ENCODE peak calls at places on chromosomes 6 and 20, in seven cellular contexts. Z, L, H, K, A, Y and P are unnamed samples.

GRCh38 chr6:167990016-167990945 is 7.2 kb upstream of the KIF25 start:
- DNase-seq in Z (no peak), L (no peak), Y (no peak), K (peak; percentile 39), H (no peak), A (no peak), P (no peak)

GRCh38 chr20:13012886-13013285 is 4.1 kb downstream of the SPTLC3 start:
- DNase-seq in K (no peak), A (no peak), H (no peak), L (no peak), Y (no peak), Z (peak; percentile 24), P (no peak)

GRCh38 chr20:24638546-24639166 is 169.2 kb downstream of the SYNDIG1 start:
- DNase-seq in A (no peak), K (no peak), Y (peak; percentile 8), Z (no peak), H (no peak), L (peak; percentile 18), P (peak; percentile 50)

GRCh38 chr20:52864895-52865590 is 107.1 kb upstream of the TSHZ2 start:
- DNase-seq in A (no peak), K (no peak), L (no peak), Y (no peak), Z (no peak), H (no peak), P (no peak)

GRCh38 chr6:166996406-166996805 is 2.8 kb upstream of the CEP43 start:
- DNase-seq in K (no peak), Z (no peak), L (no peak), A (peak; percentile 92), Y (peak; percentile 52), H (no peak), P (peak; percentile 82)

GRCh38 chr20:41047975-41048305 is 19.3 kb downstream of the TOP1 start:
- DNase-seq in Y (peak; percentile 63), Z (no peak), H (no peak), K (no peak), A (peak; percentile 32), L (no peak), P (no peak)

GRCh38 chr20:2692036-2692885 is at the start of gene EBF4:
- DNase-seq in K (peak; percentile 64), A (peak; percentile 18), Y (peak; percentile 26), Z (no peak), L (peak; percentile 52), H (peak; percentile 29), P (no peak)

GRCh38 chr20:42610070-42610469 is 579.6 kb downstream of the PTPRT start:
- DNase-seq in Y (no peak), A (no peak), H (no peak), L (no peak), Z (no peak), K (no peak), P (no peak)

GRCh38 chr6:144215402-144215931 is 65.2 kb downstream of the STX11 start:
- DNase-seq in Z (no peak), L (no peak), A (peak; percentile 28), K (no peak), H (no peak), Y (no peak), P (no peak)

GRCh38 chr20:46657137-46657536 is 5.9 kb upstream of the SLC13A3 start:
- DNase-seq in L (no peak), H (no peak), K (no peak), Y (no peak), Z (no peak), A (peak; percentile 87), P (no peak)

GRCh38 chr6:163427498-163428254 is 13.2 kb downstream of the QKI start:
- DNase-seq in Z (no peak), H (peak; percentile 86), Y (peak; percentile 86), K (no peak), L (no peak), A (peak; percentile 71), P (peak; percentile 82)

GRCh38 chr6:37225350-37226169 is 32.0 kb upstream of the TBC1D22B start:
- DNase-seq in K (no peak), Z (no peak), A (no peak), L (no peak), Y (no peak), H (no peak), P (no peak)

GRCh38 chr6:29800254-29800653 is 27.4 kb upstream of the HLA-G start:
- DNase-seq in A (no peak), Y (no peak), H (no peak), L (no peak), Z (no peak), K (no peak), P (no peak)

DNA sequence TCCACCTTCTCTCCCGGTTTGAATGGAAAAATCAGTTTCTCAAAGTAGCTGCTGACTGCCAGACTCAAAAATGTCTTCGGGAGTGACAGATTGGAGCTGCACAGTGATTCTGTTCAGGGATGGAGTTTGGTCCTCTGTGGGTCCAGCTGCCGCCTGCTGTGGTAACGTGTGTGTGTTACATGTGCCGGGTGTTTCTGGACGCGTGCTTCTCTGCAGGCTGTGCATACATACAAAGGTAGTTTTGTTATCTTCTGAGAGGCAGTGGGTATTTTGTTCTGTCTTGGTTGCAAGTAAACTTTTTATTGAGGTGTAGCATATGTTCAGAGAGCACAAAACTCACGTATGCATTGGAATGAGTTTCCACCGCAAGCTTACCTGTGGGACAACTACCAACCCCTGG is 41.3 kb upstream of the NAA20 start:
- DNase-seq in A (no peak), K (no peak), Y (no peak), Z (no peak), L (no peak), H (no peak), P (no peak)
- H3K4ac ChIP-seq in A (peak overlapping the region; percentile 41), K (no peak overlapping the region), Y (peak overlapping the region; percentile 73), Z (no peak overlapping the region), L (no peak overlapping the region), H (no peak overlapping the region), P (peak overlapping the region; percentile 95)

GRCh38 chr6:138964012-138964411 is 24.0 kb downstream of the REPS1 start:
- DNase-seq in H (no peak), Z (no peak), K (no peak), Y (no peak), A (no peak), L (no peak), P (no peak)

GRCh38 chr6:138970159-138970558 is 17.9 kb downstream of the REPS1 start:
- DNase-seq in L (no peak), K (no peak), Z (no peak), H (no peak), Y (no peak), A (no peak), P (no peak)

GRCh38 chr6:138965291-138965874 is 22.7 kb downstream of the REPS1 start:
- DNase-seq in Y (no peak), H (no peak), K (no peak), L (no peak), A (no peak), Z (no peak), P (no peak)

GRCh38 chr6:138965971-138966370 is 22.1 kb downstream of the REPS1 start:
- DNase-seq in L (no peak), Z (no peak), A (no peak), H (no peak), K (no peak), Y (no peak), P (no peak)

GRCh38 chr6:138966870-138967269 is 21.2 kb downstream of the REPS1 start:
- DNase-seq in Z (no peak), K (no peak), A (no peak), Y (no peak), L (no peak), H (no peak), P (no peak)
- H3K4ac ChIP-seq in Z (no peak overlapping the region), K (no peak overlapping the region), A (no peak overlapping the region), Y (no peak overlapping the region), L (no peak overlapping the region), H (no peak overlapping the region), P (no peak overlapping the region)

GRCh38 chr20:16135630-16136029 is 437.6 kb downstream of the KIF16B start:
- DNase-seq in H (no peak), Z (no peak), K (no peak), L (no peak), Y (no peak), A (no peak), P (no peak)
- H3K4ac ChIP-seq in H (no peak overlapping the region), Z (no peak overlapping the region), K (no peak overlapping the region), L (no peak overlapping the region), Y (no peak overlapping the region), A (no peak overlapping the region), P (no peak overlapping the region)

GRCh38 chr20:25695532-25696383 is 895 bp downstream of the ZNF337 start:
- DNase-seq in A (no peak), L (no peak), H (no peak), Z (peak; percentile 12), K (no peak), Y (no peak), P (no peak)
- H3K4ac ChIP-seq in A (peak overlapping the region; percentile 87), L (no peak overlapping the region), H (peak overlapping the region; percentile 45), Z (peak overlapping the region; percentile 89), K (no peak overlapping the region), Y (peak overlapping the region; percentile 84), P (peak overlapping the region; percentile 90)

DNA sequence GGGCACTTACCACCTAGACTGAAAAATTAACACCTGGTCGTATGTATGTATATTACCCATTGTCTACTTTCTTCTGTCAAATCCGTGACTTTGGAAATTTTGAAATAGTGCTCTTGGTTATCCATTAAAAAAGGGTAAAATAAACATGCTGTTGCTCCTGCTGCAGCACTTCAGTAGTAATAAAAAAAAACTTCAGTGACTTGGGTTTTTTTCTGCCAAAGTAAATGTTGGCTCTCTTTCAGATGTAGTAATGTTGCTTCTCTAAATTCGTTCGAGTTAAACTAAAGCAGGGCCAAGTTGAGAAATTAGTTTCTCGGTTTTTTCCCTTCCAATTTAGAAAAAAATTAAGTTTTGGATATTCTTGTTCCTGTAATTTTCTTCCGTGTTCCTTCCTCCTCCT is 34.2 kb downstream of the JARID2 start:
- DNase-seq in H (no peak), Z (no peak), A (no peak), Y (no peak), K (no peak), L (no peak), P (peak; percentile 62)
- H3K4ac ChIP-seq in H (no peak overlapping the region), Z (no peak overlapping the region), A (no peak overlapping the region), Y (no peak overlapping the region), K (no peak overlapping the region), L (no peak overlapping the region), P (no peak overlapping the region)

GRCh38 chr20:50274570-50275430 is 84.2 kb downstream of the CEBPB start:
- DNase-seq in Z (no peak), A (peak; percentile 46), Y (no peak), H (no peak), L (no peak), K (no peak), P (no peak)
- H3K4ac ChIP-seq in Z (no peak overlapping the region), A (no peak overlapping the region), Y (peak overlapping the region; percentile 58), H (no peak overlapping the region), L (no peak overlapping the region), K (no peak overlapping the region), P (no peak overlapping the region)